ENCODE peak calls at places on chromosomes 5 and 9, in ten cellular contexts. One of them, this sample, is unnamed.
A peak's percentile ranks its signal among the peaks of the same experiment; 100 is the strongest.

GRCh38 chr9:92133949-92134604 is 18.9 kb upstream of the SPTLC1 start:
- DNase-seq in MM.1S: peak; percentile 71
- DNase-seq in left lung: peak; percentile 95
- DNase-seq in adrenal gland: peak; percentile 85
- DNase-seq in prostate gland: peak; percentile 63
- DNase-seq in small intestine: peak; percentile 58
- DNase-seq in neural progenitor cell: peak; percentile 90
- DNase-seq in mammary epithelial cell: peak; percentile 80
- DNase-seq in cardiac muscle cell: peak; percentile 90
- DNase-seq in hepatocyte: peak; percentile 91
- DNase-seq in this sample: peak; percentile 86

GRCh38 chr9:132154925-132155324 is 6.9 kb upstream of the NTNG2 start:
- DNase-seq in adrenal gland: no peak
- DNase-seq in neural progenitor cell: no peak
- DNase-seq in cardiac muscle cell: no peak
- DNase-seq in MM.1S: no peak
- DNase-seq in small intestine: no peak
- DNase-seq in left lung: peak; percentile 44
- DNase-seq in prostate gland: no peak
- DNase-seq in hepatocyte: no peak
- DNase-seq in mammary epithelial cell: no peak
- DNase-seq in this sample: no peak

GRCh38 chr5:158026248-158027031 is 167.5 kb upstream of the CLINT1 start:
- DNase-seq in cardiac muscle cell: no peak
- DNase-seq in prostate gland: no peak
- DNase-seq in small intestine: no peak
- DNase-seq in MM.1S: no peak
- DNase-seq in adrenal gland: peak; percentile 81
- DNase-seq in left lung: no peak
- DNase-seq in hepatocyte: peak; percentile 10
- DNase-seq in neural progenitor cell: no peak
- DNase-seq in mammary epithelial cell: no peak
- DNase-seq in this sample: peak; percentile 50

GRCh38 chr5:157735991-157736390 is 4.8 kb downstream of the THG1L start:
- DNase-seq in cardiac muscle cell: no peak
- DNase-seq in hepatocyte: no peak
- DNase-seq in neural progenitor cell: no peak
- DNase-seq in prostate gland: no peak
- DNase-seq in MM.1S: no peak
- DNase-seq in adrenal gland: no peak
- DNase-seq in left lung: no peak
- DNase-seq in small intestine: no peak
- DNase-seq in mammary epithelial cell: no peak
- DNase-seq in this sample: no peak

GRCh38 chr5:169286572-169287325 is 14.2 kb downstream of the SLIT3 start:
- DNase-seq in prostate gland: no peak
- DNase-seq in MM.1S: no peak
- DNase-seq in mammary epithelial cell: no peak
- DNase-seq in hepatocyte: no peak
- DNase-seq in small intestine: no peak
- DNase-seq in cardiac muscle cell: no peak
- DNase-seq in adrenal gland: no peak
- DNase-seq in left lung: no peak
- DNase-seq in neural progenitor cell: no peak
- DNase-seq in this sample: peak; percentile 35

GRCh38 chr9:131125038-131125287 is 423 bp upstream of the NUP214 start:
- DNase-seq in hepatocyte: peak; percentile 20
- DNase-seq in prostate gland: no peak
- DNase-seq in neural progenitor cell: no peak
- DNase-seq in adrenal gland: no peak
- DNase-seq in mammary epithelial cell: no peak
- DNase-seq in cardiac muscle cell: no peak
- DNase-seq in left lung: no peak
- DNase-seq in MM.1S: no peak
- DNase-seq in small intestine: no peak
- DNase-seq in this sample: no peak

GRCh38 chr5:118371973-118372650 is 616.2 kb downstream of the DTWD2 start:
- DNase-seq in prostate gland: no peak
- DNase-seq in small intestine: no peak
- DNase-seq in mammary epithelial cell: no peak
- DNase-seq in MM.1S: no peak
- DNase-seq in hepatocyte: no peak
- DNase-seq in cardiac muscle cell: no peak
- DNase-seq in neural progenitor cell: no peak
- DNase-seq in left lung: no peak
- DNase-seq in adrenal gland: no peak
- DNase-seq in this sample: no peak

GRCh38 chr5:132099073-132099748 is 25.6 kb downstream of the CSF2 start:
- DNase-seq in neural progenitor cell: no peak
- DNase-seq in small intestine: no peak
- DNase-seq in prostate gland: no peak
- DNase-seq in hepatocyte: no peak
- DNase-seq in left lung: no peak
- DNase-seq in adrenal gland: no peak
- DNase-seq in cardiac muscle cell: no peak
- DNase-seq in MM.1S: no peak
- DNase-seq in mammary epithelial cell: no peak
- DNase-seq in this sample: no peak

GRCh38 chr9:137138701-137139467 is at the start of gene GRIN1:
- DNase-seq in adrenal gland: peak; percentile 35
- DNase-seq in hepatocyte: peak; percentile 80
- DNase-seq in cardiac muscle cell: peak; percentile 84
- DNase-seq in MM.1S: no peak
- DNase-seq in left lung: peak; percentile 69
- DNase-seq in neural progenitor cell: peak; percentile 89
- DNase-seq in prostate gland: no peak
- DNase-seq in small intestine: no peak
- DNase-seq in mammary epithelial cell: no peak
- DNase-seq in this sample: no peak

GRCh38 chr5:95148453-95148852 is 136.4 kb downstream of the MCTP1 start:
- DNase-seq in left lung: no peak
- DNase-seq in cardiac muscle cell: no peak
- DNase-seq in prostate gland: no peak
- DNase-seq in small intestine: no peak
- DNase-seq in mammary epithelial cell: no peak
- DNase-seq in neural progenitor cell: no peak
- DNase-seq in hepatocyte: no peak
- DNase-seq in MM.1S: no peak
- DNase-seq in adrenal gland: no peak
- DNase-seq in this sample: no peak

DNA sequence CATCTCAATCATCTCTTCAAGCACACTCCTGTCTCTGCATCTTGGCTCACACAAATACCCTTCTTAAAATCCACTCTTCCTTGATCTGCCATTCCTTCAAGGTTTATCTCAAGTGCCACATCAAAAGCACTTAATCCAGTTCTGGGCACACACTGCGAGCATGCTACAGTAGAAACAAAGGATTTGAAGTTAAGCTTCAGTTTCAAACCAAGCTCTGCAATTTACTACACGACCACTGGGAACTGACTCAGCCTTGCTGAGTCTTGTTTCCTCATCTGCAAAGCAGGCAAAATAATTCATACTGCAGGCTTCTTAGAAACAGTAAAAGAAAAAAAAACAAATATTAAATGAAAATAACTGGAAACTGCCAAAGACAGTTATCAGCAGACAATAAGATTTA is 50.5 kb upstream of the CTNNAL1 start:
- DNase-seq in small intestine: no peak
- DNase-seq in cardiac muscle cell: peak; percentile 57
- DNase-seq in left lung: no peak
- DNase-seq in MM.1S: no peak
- DNase-seq in neural progenitor cell: peak; percentile 21
- DNase-seq in adrenal gland: no peak
- DNase-seq in mammary epithelial cell: peak; percentile 14
- DNase-seq in hepatocyte: no peak
- DNase-seq in prostate gland: no peak
- DNase-seq in this sample: no peak
- H3K36me3 ChIP-seq in small intestine: peaks cover 5% of the 10 kb centered on the region
- H3K36me3 ChIP-seq in cardiac muscle cell: peaks cover 19% of the 10 kb centered on the region
- H3K36me3 ChIP-seq in left lung: peaks cover 77% of the 10 kb centered on the region
- H3K36me3 ChIP-seq in MM.1S: no peaks in the 10 kb centered on the region
- H3K36me3 ChIP-seq in neural progenitor cell: peaks cover 17% of the 10 kb centered on the region
- H3K36me3 ChIP-seq in adrenal gland: no peaks in the 10 kb centered on the region
- H3K36me3 ChIP-seq in mammary epithelial cell: peaks cover 10% of the 10 kb centered on the region
- H3K36me3 ChIP-seq in hepatocyte: no peaks in the 10 kb centered on the region
- H3K36me3 ChIP-seq in prostate gland: no peaks in the 10 kb centered on the region
- H3K36me3 ChIP-seq in this sample: peaks cover 86% of the 10 kb centered on the region

GRCh38 chr5:93590511-93590910 is 7.5 kb downstream of the NR2F1 start:
- DNase-seq in left lung: no peak
- DNase-seq in MM.1S: no peak
- DNase-seq in mammary epithelial cell: no peak
- DNase-seq in neural progenitor cell: no peak
- DNase-seq in cardiac muscle cell: no peak
- DNase-seq in small intestine: no peak
- DNase-seq in adrenal gland: no peak
- DNase-seq in prostate gland: no peak
- DNase-seq in hepatocyte: no peak
- DNase-seq in this sample: no peak
- H3K4me3 ChIP-seq in left lung: peak overlapping the region; percentile 17
- H3K4me3 ChIP-seq in MM.1S: no peak overlapping the region
- H3K4me3 ChIP-seq in mammary epithelial cell: no peak overlapping the region
- H3K4me3 ChIP-seq in neural progenitor cell: no peak overlapping the region
- H3K4me3 ChIP-seq in cardiac muscle cell: no peak overlapping the region
- H3K4me3 ChIP-seq in small intestine: no peak overlapping the region
- H3K4me3 ChIP-seq in adrenal gland: peak overlapping the region; percentile 81
- H3K4me3 ChIP-seq in prostate gland: no peak overlapping the region
- H3K4me3 ChIP-seq in hepatocyte: no peak overlapping the region
- H3K4me3 ChIP-seq in this sample: no peak overlapping the region

DNA sequence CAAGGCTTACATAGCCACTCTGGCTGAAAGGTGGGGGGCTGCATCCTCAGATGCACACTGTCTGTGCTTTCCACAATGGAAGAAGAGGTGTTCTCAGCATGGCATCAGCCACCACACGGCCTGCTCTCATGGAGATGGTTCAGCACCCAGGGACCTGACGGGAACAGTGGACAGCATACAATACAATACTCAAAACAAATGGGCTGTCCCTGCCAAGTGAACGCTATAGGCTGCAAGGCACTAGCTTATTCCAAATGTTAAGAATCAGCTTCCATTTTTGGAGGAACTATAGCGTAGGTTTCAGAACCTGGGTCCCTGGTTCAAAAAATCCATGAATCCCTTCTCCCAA is 77.2 kb downstream of the ZNF608 start:
- DNase-seq in mammary epithelial cell: no peak
- DNase-seq in adrenal gland: no peak
- DNase-seq in cardiac muscle cell: no peak
- DNase-seq in small intestine: no peak
- DNase-seq in neural progenitor cell: no peak
- DNase-seq in hepatocyte: no peak
- DNase-seq in MM.1S: no peak
- DNase-seq in left lung: no peak
- DNase-seq in prostate gland: no peak
- DNase-seq in this sample: no peak
- H3K27ac ChIP-seq in mammary epithelial cell: no peak overlapping the region
- H3K27ac ChIP-seq in adrenal gland: no peak overlapping the region
- H3K27ac ChIP-seq in cardiac muscle cell: peak overlapping the region; percentile 45
- H3K27ac ChIP-seq in small intestine: peak overlapping the region; percentile 29
- H3K27ac ChIP-seq in neural progenitor cell: no peak overlapping the region
- H3K27ac ChIP-seq in hepatocyte: no peak overlapping the region
- H3K27ac ChIP-seq in MM.1S: no peak overlapping the region
- H3K27ac ChIP-seq in left lung: no peak overlapping the region
- H3K27ac ChIP-seq in prostate gland: no peak overlapping the region
- H3K27ac ChIP-seq in this sample: no peak overlapping the region

GRCh38 chr5:139315056-139315455 is 21.5 kb downstream of the MATR3 start:
- DNase-seq in neural progenitor cell: peak; percentile 26
- DNase-seq in MM.1S: no peak
- DNase-seq in adrenal gland: no peak
- DNase-seq in left lung: no peak
- DNase-seq in mammary epithelial cell: no peak
- DNase-seq in small intestine: no peak
- DNase-seq in prostate gland: no peak
- DNase-seq in hepatocyte: no peak
- DNase-seq in cardiac muscle cell: no peak
- DNase-seq in this sample: no peak
- H3K36me3 ChIP-seq in neural progenitor cell: peaks cover 44% of the 10 kb centered on the region
- H3K36me3 ChIP-seq in MM.1S: peaks cover 34% of the 10 kb centered on the region
- H3K36me3 ChIP-seq in adrenal gland: no peaks in the 10 kb centered on the region
- H3K36me3 ChIP-seq in left lung: peaks cover 51% of the 10 kb centered on the region
- H3K36me3 ChIP-seq in mammary epithelial cell: peaks cover 29% of the 10 kb centered on the region
- H3K36me3 ChIP-seq in small intestine: peaks cover 13% of the 10 kb centered on the region
- H3K36me3 ChIP-seq in prostate gland: peaks cover 7% of the 10 kb centered on the region
- H3K36me3 ChIP-seq in hepatocyte: peaks cover 6% of the 10 kb centered on the region
- H3K36me3 ChIP-seq in cardiac muscle cell: peaks cover 56% of the 10 kb centered on the region
- H3K36me3 ChIP-seq in this sample: peaks cover 43% of the 10 kb centered on the region

GRCh38 chr5:72599519-72600400 is 92.5 kb upstream of the ZNF366 start:
- DNase-seq in mammary epithelial cell: peak; percentile 77
- DNase-seq in adrenal gland: no peak
- DNase-seq in MM.1S: no peak
- DNase-seq in cardiac muscle cell: no peak
- DNase-seq in prostate gland: no peak
- DNase-seq in small intestine: no peak
- DNase-seq in left lung: no peak
- DNase-seq in hepatocyte: no peak
- DNase-seq in neural progenitor cell: no peak
- DNase-seq in this sample: no peak
- H3K4me3 ChIP-seq in mammary epithelial cell: no peak overlapping the region
- H3K4me3 ChIP-seq in adrenal gland: no peak overlapping the region
- H3K4me3 ChIP-seq in MM.1S: no peak overlapping the region
- H3K4me3 ChIP-seq in cardiac muscle cell: no peak overlapping the region
- H3K4me3 ChIP-seq in prostate gland: no peak overlapping the region
- H3K4me3 ChIP-seq in small intestine: no peak overlapping the region
- H3K4me3 ChIP-seq in left lung: no peak overlapping the region
- H3K4me3 ChIP-seq in hepatocyte: no peak overlapping the region
- H3K4me3 ChIP-seq in neural progenitor cell: no peak overlapping the region
- H3K4me3 ChIP-seq in this sample: no peak overlapping the region

GRCh38 chr9:115278241-115279035 is 160.5 kb upstream of the TNC start:
- DNase-seq in MM.1S: no peak
- DNase-seq in mammary epithelial cell: no peak
- DNase-seq in prostate gland: no peak
- DNase-seq in small intestine: no peak
- DNase-seq in adrenal gland: no peak
- DNase-seq in neural progenitor cell: peak; percentile 64
- DNase-seq in left lung: no peak
- DNase-seq in hepatocyte: no peak
- DNase-seq in cardiac muscle cell: no peak
- DNase-seq in this sample: no peak
- H3K27ac ChIP-seq in MM.1S: no peak overlapping the region
- H3K27ac ChIP-seq in mammary epithelial cell: no peak overlapping the region
- H3K27ac ChIP-seq in prostate gland: no peak overlapping the region
- H3K27ac ChIP-seq in small intestine: no peak overlapping the region
- H3K27ac ChIP-seq in adrenal gland: no peak overlapping the region
- H3K27ac ChIP-seq in neural progenitor cell: peak overlapping the region; percentile 90
- H3K27ac ChIP-seq in left lung: no peak overlapping the region
- H3K27ac ChIP-seq in hepatocyte: no peak overlapping the region
- H3K27ac ChIP-seq in cardiac muscle cell: no peak overlapping the region
- H3K27ac ChIP-seq in this sample: no peak overlapping the region

GRCh38 chr9:121138973-121139372 is 62.7 kb downstream of the RAB14 start:
- DNase-seq in neural progenitor cell: no peak
- DNase-seq in MM.1S: no peak
- DNase-seq in cardiac muscle cell: no peak
- DNase-seq in hepatocyte: no peak
- DNase-seq in left lung: no peak
- DNase-seq in mammary epithelial cell: no peak
- DNase-seq in small intestine: no peak
- DNase-seq in adrenal gland: no peak
- DNase-seq in prostate gland: no peak
- DNase-seq in this sample: no peak
- H3K36me3 ChIP-seq in neural progenitor cell: no peaks in the 10 kb centered on the region
- H3K36me3 ChIP-seq in MM.1S: peaks cover 14% of the 10 kb centered on the region
- H3K36me3 ChIP-seq in cardiac muscle cell: peaks cover 20% of the 10 kb centered on the region
- H3K36me3 ChIP-seq in hepatocyte: no peaks in the 10 kb centered on the region
- H3K36me3 ChIP-seq in left lung: peaks cover 74% of the 10 kb centered on the region
- H3K36me3 ChIP-seq in mammary epithelial cell: peaks cover 2% of the 10 kb centered on the region
- H3K36me3 ChIP-seq in small intestine: no peaks in the 10 kb centered on the region
- H3K36me3 ChIP-seq in adrenal gland: no peaks in the 10 kb centered on the region
- H3K36me3 ChIP-seq in prostate gland: no peaks in the 10 kb centered on the region
- H3K36me3 ChIP-seq in this sample: peaks cover 72% of the 10 kb centered on the region